ENCODE peak calls at places on chromosome 13, in seven cellular contexts. X, E, N, W, U, D and B are unnamed samples.

GRCh38 chr13:41608779-41609178 is 151.4 kb downstream of the RGCC start:
- DNase-seq in X (no peak), E (no peak), N (no peak), W (no peak), U (no peak), D (no peak), B (no peak)

GRCh38 chr13:41643502-41643901 is 186.2 kb downstream of the RGCC start:
- DNase-seq in X (no peak), E (no peak), N (no peak), W (no peak), U (no peak), D (no peak), B (no peak)

GRCh38 chr13:18949970-18950369 is 231.7 kb downstream of the TUBA3C start:
- DNase-seq in X (no peak), E (no peak), N (no peak), W (no peak), U (no peak), D (no peak), B (no peak)

GRCh38 chr13:40130871-40131636 is 475.6 kb downstream of the COG6 start:
- DNase-seq in X (no peak), E (no peak), N (peak), W (no peak), U (peak), D (peak), B (peak)

GRCh38 chr13:23074054-23074805 is 106.5 kb upstream of the SGCG start:
- DNase-seq in X (no peak), E (no peak), N (no peak), W (no peak), U (no peak), D (peak), B (no peak)

GRCh38 chr13:44435142-44435982 is 61.7 kb downstream of the SERP2 start:
- DNase-seq in X (peak), E (peak), N (peak), W (peak), U (peak), D (peak), B (peak)

GRCh38 chr13:97300871-97301270 is 78.7 kb downstream of the MBNL2 start:
- DNase-seq in X (no peak), E (no peak), N (no peak), W (no peak), U (no peak), D (no peak), B (no peak)

GRCh38 chr13:26867451-26868067 is 107.0 kb upstream of the GPR12 start:
- DNase-seq in X (no peak), E (no peak), N (peak), W (no peak), U (peak), D (peak), B (peak)

GRCh38 chr13:39417643-39418042 is 185.3 kb downstream of the LHFPL6 start:
- DNase-seq in X (no peak), E (no peak), N (no peak), W (no peak), U (no peak), D (peak), B (peak)

GRCh38 chr13:113815151-113816058 is 48.5 kb downstream of the GAS6 start:
- DNase-seq in X (no peak), E (no peak), N (no peak), W (no peak), U (no peak), D (no peak), B (no peak)

GRCh38 chr13:104843328-104843727 is 1692.1 kb downstream of the EFNB2 start:
- DNase-seq in X (no peak), E (no peak), N (no peak), W (no peak), U (no peak), D (no peak), B (no peak)

GRCh38 chr13:114015608-114016295 is 41.9 kb upstream of the C13orf46 start:
- DNase-seq in X (no peak), E (no peak), N (no peak), W (no peak), U (no peak), D (no peak), B (no peak)

GRCh38 chr13:26614721-26615120 is 57.2 kb downstream of the WASF3 start:
- DNase-seq in X (no peak), E (no peak), N (no peak), W (no peak), U (no peak), D (no peak), B (no peak)

GRCh38 chr13:46063292-46063691 is 10.7 kb upstream of the ZC3H13 start:
- DNase-seq in X (no peak), E (no peak), N (no peak), W (no peak), U (no peak), D (no peak), B (no peak)

GRCh38 chr13:59643239-59643865 is 520.4 kb downstream of the DIAPH3 start:
- DNase-seq in X (no peak), E (no peak), N (no peak), W (no peak), U (no peak), D (no peak), B (no peak)

GRCh38 chr13:33644607-33645543 is 173.1 kb upstream of the RFC3 start:
- DNase-seq in X (no peak), E (no peak), N (no peak), W (no peak), U (no peak), D (peak), B (no peak)

GRCh38 chr13:75798353-75799245 is 162.5 kb downstream of the LMO7 start:
- DNase-seq in X (no peak), E (no peak), N (peak), W (no peak), U (peak), D (peak), B (peak)

GRCh38 chr13:40653558-40654318 is 12.7 kb downstream of the FOXO1 start:
- DNase-seq in X (no peak), E (no peak), N (no peak), W (no peak), U (no peak), D (no peak), B (peak)

GRCh38 chr13:37173214-37173613 is 67.8 kb upstream of the CSNK1A1L start:
- DNase-seq in X (peak), E (no peak), N (peak), W (peak), U (no peak), D (peak), B (peak)

GRCh38 chr13:28754698-28755545 is 36.2 kb upstream of the SLC46A3 start:
- DNase-seq in X (no peak), E (no peak), N (no peak), W (no peak), U (peak), D (no peak), B (peak)

GRCh38 chr13:38954291-38954690 is 36.3 kb downstream of the STOML3 start:
- DNase-seq in X (no peak), E (no peak), N (peak), W (no peak), U (no peak), D (no peak), B (no peak)

GRCh38 chr13:72295173-72295572 is 428.2 kb upstream of the DACH1 start:
- DNase-seq in X (no peak), E (no peak), N (no peak), W (no peak), U (no peak), D (peak), B (peak)

GRCh38 chr13:67469623-67470022 is 239.5 kb upstream of the PCDH9 start:
- DNase-seq in X (no peak), E (no peak), N (no peak), W (no peak), U (no peak), D (no peak), B (no peak)

GRCh38 chr13:36345438-36346221 is 564 bp downstream of the SPART start:
- DNase-seq in X (peak), E (no peak), N (no peak), W (no peak), U (peak), D (peak), B (peak)

GRCh38 chr13:47216176-47216822 is 319.4 kb upstream of the HTR2A start:
- DNase-seq in X (no peak), E (no peak), N (no peak), W (no peak), U (no peak), D (peak), B (peak)

GRCh38 chr13:110127986-110128511 is 178.9 kb downstream of the COL4A1 start:
- DNase-seq in X (no peak), E (no peak), N (no peak), W (no peak), U (no peak), D (peak), B (peak)

GRCh38 chr13:76992548-76993001 is 694 bp downstream of the CLN5 start:
- DNase-seq in X (no peak), E (peak), N (peak), W (no peak), U (peak), D (peak), B (peak)

GRCh38 chr13:90824027-90824426 is 523.5 kb upstream of the MIR17HG start:
- DNase-seq in X (no peak), E (no peak), N (no peak), W (no peak), U (no peak), D (no peak), B (no peak)

GRCh38 chr13:75489502-75490263 is 7.7 kb upstream of the TBC1D4 start:
- DNase-seq in X (peak), E (no peak), N (no peak), W (no peak), U (peak), D (peak), B (peak)

GRCh38 chr13:113616991-113617749 is 32.6 kb downstream of the TFDP1 start:
- DNase-seq in X (no peak), E (no peak), N (no peak), W (no peak), U (no peak), D (peak), B (no peak)

GRCh38 chr13:35925669-35926068 is 205.5 kb downstream of the DCLK1 start:
- DNase-seq in X (no peak), E (no peak), N (no peak), W (no peak), U (no peak), D (no peak), B (peak)